ENCODE peak calls at places on chromosomes 7 and 10, in six cellular contexts. One of them, this sample, is unnamed.

GRCh38 chr7:13262929-13263530 is 575.6 kb downstream of the ARL4A start:
- DNase-seq in activated CD4-positive, alpha-beta T cell treated with anti-CD3 and anti-CD28 coated beads, Interleukin-2, amount 10 ng/mL, durations not matched to agents 7 days and 5 days: no peak
- DNase-seq in MG63: no peak
- DNase-seq in kidney: no peak
- DNase-seq in RPMI8226: peak
- DNase-seq in cortex of kidney: no peak
- DNase-seq in this sample: no peak

GRCh38 chr7:16492513-16493062 is 27.1 kb upstream of the SOSTDC1 start:
- DNase-seq in activated CD4-positive, alpha-beta T cell treated with anti-CD3 and anti-CD28 coated beads, Interleukin-2, amount 10 ng/mL, durations not matched to agents 7 days and 5 days: no peak
- DNase-seq in MG63: no peak
- DNase-seq in RPMI8226: no peak
- DNase-seq in kidney: no peak
- DNase-seq in cortex of kidney: no peak
- DNase-seq in this sample: no peak

GRCh38 chr10:101829561-101830315 is 11.5 kb upstream of the OGA start:
- DNase-seq in cortex of kidney: no peak
- DNase-seq in RPMI8226: no peak
- DNase-seq in MG63: no peak
- DNase-seq in activated CD4-positive, alpha-beta T cell treated with anti-CD3 and anti-CD28 coated beads, Interleukin-2, amount 10 ng/mL, durations not matched to agents 7 days and 5 days: peak
- DNase-seq in kidney: peak
- DNase-seq in this sample: no peak

GRCh38 chr7:33452805-33453502 is 323.6 kb downstream of the BBS9 start:
- DNase-seq in kidney: no peak
- DNase-seq in activated CD4-positive, alpha-beta T cell treated with anti-CD3 and anti-CD28 coated beads, Interleukin-2, amount 10 ng/mL, durations not matched to agents 7 days and 5 days: no peak
- DNase-seq in MG63: no peak
- DNase-seq in cortex of kidney: no peak
- DNase-seq in RPMI8226: no peak
- DNase-seq in this sample: no peak

GRCh38 chr10:56135806-56136205 is 225.3 kb downstream of the ZWINT start:
- DNase-seq in activated CD4-positive, alpha-beta T cell treated with anti-CD3 and anti-CD28 coated beads, Interleukin-2, amount 10 ng/mL, durations not matched to agents 7 days and 5 days: no peak
- DNase-seq in RPMI8226: no peak
- DNase-seq in MG63: no peak
- DNase-seq in kidney: no peak
- DNase-seq in cortex of kidney: no peak
- DNase-seq in this sample: no peak

GRCh38 chr10:116490028-116490662 is 55.6 kb upstream of the PNLIP start:
- DNase-seq in cortex of kidney: no peak
- DNase-seq in activated CD4-positive, alpha-beta T cell treated with anti-CD3 and anti-CD28 coated beads, Interleukin-2, amount 10 ng/mL, durations not matched to agents 7 days and 5 days: no peak
- DNase-seq in MG63: no peak
- DNase-seq in kidney: no peak
- DNase-seq in RPMI8226: peak
- DNase-seq in this sample: no peak

GRCh38 chr10:106185991-106186390 is 978.5 kb downstream of the SORCS1 start:
- DNase-seq in MG63: no peak
- DNase-seq in RPMI8226: no peak
- DNase-seq in kidney: no peak
- DNase-seq in cortex of kidney: no peak
- DNase-seq in activated CD4-positive, alpha-beta T cell treated with anti-CD3 and anti-CD28 coated beads, Interleukin-2, amount 10 ng/mL, durations not matched to agents 7 days and 5 days: no peak
- DNase-seq in this sample: no peak

GRCh38 chr7:82413237-82413636 is 30.3 kb downstream of the CACNA2D1 start:
- DNase-seq in RPMI8226: no peak
- DNase-seq in activated CD4-positive, alpha-beta T cell treated with anti-CD3 and anti-CD28 coated beads, Interleukin-2, amount 10 ng/mL, durations not matched to agents 7 days and 5 days: no peak
- DNase-seq in cortex of kidney: no peak
- DNase-seq in kidney: no peak
- DNase-seq in MG63: peak
- DNase-seq in this sample: no peak

GRCh38 chr10:70561051-70561450 is 41.5 kb downstream of the PRF1 start:
- DNase-seq in RPMI8226: no peak
- DNase-seq in MG63: no peak
- DNase-seq in activated CD4-positive, alpha-beta T cell treated with anti-CD3 and anti-CD28 coated beads, Interleukin-2, amount 10 ng/mL, durations not matched to agents 7 days and 5 days: no peak
- DNase-seq in cortex of kidney: no peak
- DNase-seq in kidney: peak
- DNase-seq in this sample: no peak

GRCh38 chr7:66886152-66886551 is 34.9 kb upstream of the TMEM248 start:
- DNase-seq in MG63: no peak
- DNase-seq in cortex of kidney: no peak
- DNase-seq in kidney: no peak
- DNase-seq in activated CD4-positive, alpha-beta T cell treated with anti-CD3 and anti-CD28 coated beads, Interleukin-2, amount 10 ng/mL, durations not matched to agents 7 days and 5 days: no peak
- DNase-seq in RPMI8226: no peak
- DNase-seq in this sample: no peak

GRCh38 chr7:24290004-24290641 is 6.1 kb downstream of the NPY start:
- DNase-seq in RPMI8226: peak
- DNase-seq in cortex of kidney: no peak
- DNase-seq in activated CD4-positive, alpha-beta T cell treated with anti-CD3 and anti-CD28 coated beads, Interleukin-2, amount 10 ng/mL, durations not matched to agents 7 days and 5 days: peak
- DNase-seq in kidney: no peak
- DNase-seq in MG63: peak
- DNase-seq in this sample: no peak

GRCh38 chr10:20811131-20811530 is 86.0 kb downstream of the NEBL start:
- DNase-seq in MG63: no peak
- DNase-seq in activated CD4-positive, alpha-beta T cell treated with anti-CD3 and anti-CD28 coated beads, Interleukin-2, amount 10 ng/mL, durations not matched to agents 7 days and 5 days: no peak
- DNase-seq in kidney: no peak
- DNase-seq in RPMI8226: no peak
- DNase-seq in cortex of kidney: no peak
- DNase-seq in this sample: no peak

GRCh38 chr7:3432916-3433315 is 131.9 kb downstream of the SDK1 start:
- DNase-seq in RPMI8226: no peak
- DNase-seq in activated CD4-positive, alpha-beta T cell treated with anti-CD3 and anti-CD28 coated beads, Interleukin-2, amount 10 ng/mL, durations not matched to agents 7 days and 5 days: no peak
- DNase-seq in MG63: no peak
- DNase-seq in cortex of kidney: no peak
- DNase-seq in kidney: no peak
- DNase-seq in this sample: no peak

GRCh38 chr7:77912293-77912692 is 113.7 kb downstream of the PHTF2 start:
- DNase-seq in RPMI8226: no peak
- DNase-seq in kidney: no peak
- DNase-seq in cortex of kidney: no peak
- DNase-seq in MG63: no peak
- DNase-seq in activated CD4-positive, alpha-beta T cell treated with anti-CD3 and anti-CD28 coated beads, Interleukin-2, amount 10 ng/mL, durations not matched to agents 7 days and 5 days: no peak
- DNase-seq in this sample: no peak

GRCh38 chr10:42809670-42810069 is 27.1 kb downstream of the BMS1 start:
- DNase-seq in activated CD4-positive, alpha-beta T cell treated with anti-CD3 and anti-CD28 coated beads, Interleukin-2, amount 10 ng/mL, durations not matched to agents 7 days and 5 days: no peak
- DNase-seq in cortex of kidney: no peak
- DNase-seq in RPMI8226: no peak
- DNase-seq in MG63: no peak
- DNase-seq in kidney: no peak
- DNase-seq in this sample: no peak